ENCODE peak calls at places on chromosomes 11 and 22, in six cellular contexts. B, P, T, F, V and U are unnamed samples.

GRCh38 chr11:59753650-59754493 is 1.3 kb upstream of the STX3 start:
- DNase-seq in F (peak), P (peak), V (peak), B (peak), T (peak), U (peak)

GRCh38 chr22:36741204-36741793 is 34.6 kb downstream of the IFT27 start:
- DNase-seq in V (no peak), F (no peak), P (no peak), B (no peak), T (no peak), U (peak)

GRCh38 chr11:122253541-122254317 is 137.7 kb upstream of the BLID start:
- DNase-seq in B (no peak), F (no peak), T (no peak), V (peak), P (no peak), U (no peak)

GRCh38 chr11:11989774-11990744 is 18.4 kb downstream of the DKK3 start:
- DNase-seq in V (no peak), F (no peak), B (no peak), P (no peak), T (no peak), U (no peak)

GRCh38 chr11:67248653-67249052 is 17.6 kb upstream of the GRK2 start:
- DNase-seq in F (no peak), V (no peak), P (no peak), T (no peak), B (no peak), U (no peak)

GRCh38 chr11:100581318-100581717 is 105.8 kb upstream of the ARHGAP42 start:
- DNase-seq in V (no peak), F (no peak), P (no peak), T (no peak), B (no peak), U (no peak)

GRCh38 chr11:95230054-95231034 is 658 bp downstream of the SESN3 start:
- DNase-seq in T (no peak), B (peak), F (peak), P (peak), V (no peak), U (peak)

GRCh38 chr22:40204331-40205116 is 26.8 kb downstream of the TNRC6B start:
- DNase-seq in F (no peak), V (peak), P (peak), T (no peak), B (no peak), U (no peak)

GRCh38 chr11:59659981-59660380 is 8.9 kb downstream of the PATL1 start:
- DNase-seq in V (no peak), B (no peak), T (no peak), P (no peak), F (no peak), U (no peak)

GRCh38 chr11:126790550-126790981 is 210.0 kb downstream of the KIRREL3 start:
- DNase-seq in F (no peak), B (no peak), V (peak), P (no peak), T (no peak), U (no peak)

GRCh38 chr22:26210390-26210789 is 41.1 kb downstream of the SEZ6L start:
- DNase-seq in T (no peak), B (no peak), P (no peak), F (no peak), V (no peak), U (no peak)

GRCh38 chr11:118152552-118153471 is at the start of gene SCN4B:
- DNase-seq in B (peak), P (peak), V (peak), T (no peak), F (peak), U (peak)

GRCh38 chr11:101487775-101488174 is 96.0 kb downstream of the TRPC6 start:
- DNase-seq in P (no peak), V (peak), B (no peak), F (no peak), T (no peak), U (no peak)

GRCh38 chr11:60777106-60777505 is 8.0 kb upstream of the MS4A10 start:
- DNase-seq in P (no peak), F (no peak), V (no peak), T (no peak), B (no peak), U (no peak)

GRCh38 chr11:3737386-3737933 is 59.9 kb downstream of the NUP98 start:
- DNase-seq in T (no peak), V (no peak), P (no peak), B (no peak), F (no peak), U (no peak)

GRCh38 chr22:44276041-44276440 is 36.7 kb downstream of the SHISAL1 start:
- DNase-seq in P (no peak), B (no peak), V (no peak), F (no peak), T (no peak), U (no peak)

GRCh38 chr11:130726234-130726559 is 190.1 kb downstream of the SNX19 start:
- DNase-seq in V (peak), B (no peak), T (no peak), P (no peak), F (no peak), U (no peak)

GRCh38 chr22:25940479-25940878 is 198.5 kb downstream of the MYO18B start:
- DNase-seq in B (no peak), V (no peak), P (no peak), T (no peak), F (no peak), U (no peak)

GRCh38 chr22:27032121-27032761 is 374.9 kb downstream of the MIAT start:
- DNase-seq in P (peak), B (peak), F (peak), T (no peak), V (no peak), U (peak)

GRCh38 chr11:67542169-67542568 is 18.9 kb upstream of the CABP2 start:
- DNase-seq in B (no peak), P (no peak), F (no peak), T (no peak), V (no peak), U (no peak)

GRCh38 chr11:5550440-5551095 is 2.2 kb upstream of the OR52H1 start:
- DNase-seq in F (no peak), B (no peak), T (no peak), P (no peak), V (peak), U (no peak)